ENCODE peak calls at places on chromosomes 1 and 21, in five cellular contexts. One of them, this sample, is unnamed.

GRCh38 chr1:235650341-235651169 is 971 bp upstream of the GNG4 start:
- DNase-seq in stimulated activated CD4-positive, alpha-beta T cell treated with anti-CD3 and anti-CD28 coated beads, Interleukin-4, amount 100 ng/mL, for 48 hours: no peak
- DNase-seq in HTR-8/SVneo: peak; percentile 38
- DNase-seq in RCC 7860: no peak
- DNase-seq in iPS-NIHi11: peak; percentile 85
- DNase-seq in this sample: no peak

GRCh38 chr1:110554871-110555801 is 36.2 kb upstream of the KCNA10 start:
- DNase-seq in stimulated activated CD4-positive, alpha-beta T cell treated with anti-CD3 and anti-CD28 coated beads, Interleukin-4, amount 100 ng/mL, for 48 hours: peak; percentile 49
- DNase-seq in HTR-8/SVneo: no peak
- DNase-seq in RCC 7860: no peak
- DNase-seq in iPS-NIHi11: peak; percentile 85
- DNase-seq in this sample: no peak

GRCh38 chr1:11893907-11894251 is 32.3 kb downstream of the KIAA2013 start:
- DNase-seq in stimulated activated CD4-positive, alpha-beta T cell treated with anti-CD3 and anti-CD28 coated beads, Interleukin-4, amount 100 ng/mL, for 48 hours: peak; percentile 50
- DNase-seq in HTR-8/SVneo: peak; percentile 73
- DNase-seq in RCC 7860: no peak
- DNase-seq in iPS-NIHi11: peak; percentile 90
- DNase-seq in this sample: peak; percentile 60

GRCh38 chr1:230930986-230931385 is 47.7 kb downstream of the TTC13 start:
- DNase-seq in stimulated activated CD4-positive, alpha-beta T cell treated with anti-CD3 and anti-CD28 coated beads, Interleukin-4, amount 100 ng/mL, for 48 hours: no peak
- DNase-seq in HTR-8/SVneo: no peak
- DNase-seq in RCC 7860: no peak
- DNase-seq in iPS-NIHi11: no peak
- DNase-seq in this sample: no peak

GRCh38 chr1:8905582-8906191 is 27.2 kb upstream of the ENO1 start:
- DNase-seq in stimulated activated CD4-positive, alpha-beta T cell treated with anti-CD3 and anti-CD28 coated beads, Interleukin-4, amount 100 ng/mL, for 48 hours: no peak
- DNase-seq in HTR-8/SVneo: no peak
- DNase-seq in RCC 7860: no peak
- DNase-seq in iPS-NIHi11: no peak
- DNase-seq in this sample: no peak

GRCh38 chr21:39348040-39348354 is 891 bp downstream of the HMGN1 start:
- DNase-seq in stimulated activated CD4-positive, alpha-beta T cell treated with anti-CD3 and anti-CD28 coated beads, Interleukin-4, amount 100 ng/mL, for 48 hours: no peak
- DNase-seq in HTR-8/SVneo: no peak
- DNase-seq in RCC 7860: no peak
- DNase-seq in iPS-NIHi11: no peak
- DNase-seq in this sample: no peak

GRCh38 chr1:160429125-160429551 is 28.8 kb downstream of the VANGL2 start:
- DNase-seq in stimulated activated CD4-positive, alpha-beta T cell treated with anti-CD3 and anti-CD28 coated beads, Interleukin-4, amount 100 ng/mL, for 48 hours: no peak
- DNase-seq in HTR-8/SVneo: no peak
- DNase-seq in RCC 7860: no peak
- DNase-seq in iPS-NIHi11: no peak
- DNase-seq in this sample: no peak

GRCh38 chr1:166479052-166479631 is 312.3 kb upstream of the FAM78B start:
- DNase-seq in stimulated activated CD4-positive, alpha-beta T cell treated with anti-CD3 and anti-CD28 coated beads, Interleukin-4, amount 100 ng/mL, for 48 hours: peak; percentile 35
- DNase-seq in HTR-8/SVneo: peak; percentile 12
- DNase-seq in RCC 7860: peak; percentile 20
- DNase-seq in iPS-NIHi11: peak; percentile 44
- DNase-seq in this sample: peak; percentile 47

GRCh38 chr1:62318756-62319544 is at the start of gene KANK4:
- DNase-seq in stimulated activated CD4-positive, alpha-beta T cell treated with anti-CD3 and anti-CD28 coated beads, Interleukin-4, amount 100 ng/mL, for 48 hours: no peak
- DNase-seq in HTR-8/SVneo: no peak
- DNase-seq in RCC 7860: no peak
- DNase-seq in iPS-NIHi11: peak; percentile 71
- DNase-seq in this sample: peak; percentile 8

GRCh38 chr1:84300991-84301758 is at the start of gene SAMD13:
- DNase-seq in stimulated activated CD4-positive, alpha-beta T cell treated with anti-CD3 and anti-CD28 coated beads, Interleukin-4, amount 100 ng/mL, for 48 hours: peak; percentile 3
- DNase-seq in HTR-8/SVneo: no peak
- DNase-seq in RCC 7860: no peak
- DNase-seq in iPS-NIHi11: peak; percentile 42
- DNase-seq in this sample: peak; percentile 79

GRCh38 chr1:222970711-222971110 is 155.9 kb downstream of the DISP1 start:
- DNase-seq in stimulated activated CD4-positive, alpha-beta T cell treated with anti-CD3 and anti-CD28 coated beads, Interleukin-4, amount 100 ng/mL, for 48 hours: no peak
- DNase-seq in HTR-8/SVneo: no peak
- DNase-seq in RCC 7860: no peak
- DNase-seq in iPS-NIHi11: no peak
- DNase-seq in this sample: no peak

GRCh38 chr1:75614455-75615379 is 3.8 kb upstream of the SLC44A5 start:
- DNase-seq in stimulated activated CD4-positive, alpha-beta T cell treated with anti-CD3 and anti-CD28 coated beads, Interleukin-4, amount 100 ng/mL, for 48 hours: peak; percentile 38
- DNase-seq in HTR-8/SVneo: no peak
- DNase-seq in RCC 7860: no peak
- DNase-seq in iPS-NIHi11: peak; percentile 76
- DNase-seq in this sample: no peak

GRCh38 chr1:180117764-180118116 is 36.9 kb upstream of the QSOX1 start:
- DNase-seq in stimulated activated CD4-positive, alpha-beta T cell treated with anti-CD3 and anti-CD28 coated beads, Interleukin-4, amount 100 ng/mL, for 48 hours: no peak
- DNase-seq in HTR-8/SVneo: peak; percentile 32
- DNase-seq in RCC 7860: no peak
- DNase-seq in iPS-NIHi11: no peak
- DNase-seq in this sample: peak; percentile 38

GRCh38 chr1:219581344-219581743 is 31.6 kb downstream of the ZC3H11B start:
- DNase-seq in stimulated activated CD4-positive, alpha-beta T cell treated with anti-CD3 and anti-CD28 coated beads, Interleukin-4, amount 100 ng/mL, for 48 hours: no peak
- DNase-seq in HTR-8/SVneo: no peak
- DNase-seq in RCC 7860: no peak
- DNase-seq in iPS-NIHi11: no peak
- DNase-seq in this sample: no peak

GRCh38 chr21:36744560-36745231 is 45.8 kb downstream of the SIM2 start:
- DNase-seq in stimulated activated CD4-positive, alpha-beta T cell treated with anti-CD3 and anti-CD28 coated beads, Interleukin-4, amount 100 ng/mL, for 48 hours: no peak
- DNase-seq in HTR-8/SVneo: no peak
- DNase-seq in RCC 7860: no peak
- DNase-seq in iPS-NIHi11: no peak
- DNase-seq in this sample: no peak

GRCh38 chr1:214548988-214549387 is 2.4 kb downstream of the PTPN14 start:
- DNase-seq in stimulated activated CD4-positive, alpha-beta T cell treated with anti-CD3 and anti-CD28 coated beads, Interleukin-4, amount 100 ng/mL, for 48 hours: no peak
- DNase-seq in HTR-8/SVneo: no peak
- DNase-seq in RCC 7860: peak; percentile 73
- DNase-seq in iPS-NIHi11: no peak
- DNase-seq in this sample: no peak

GRCh38 chr1:87104140-87104539 is 189.7 kb downstream of the HS2ST1 start:
- DNase-seq in stimulated activated CD4-positive, alpha-beta T cell treated with anti-CD3 and anti-CD28 coated beads, Interleukin-4, amount 100 ng/mL, for 48 hours: no peak
- DNase-seq in HTR-8/SVneo: no peak
- DNase-seq in RCC 7860: no peak
- DNase-seq in iPS-NIHi11: no peak
- DNase-seq in this sample: peak; percentile 6

GRCh38 chr1:214303538-214303937 is 22.6 kb downstream of the SMYD2 start:
- DNase-seq in stimulated activated CD4-positive, alpha-beta T cell treated with anti-CD3 and anti-CD28 coated beads, Interleukin-4, amount 100 ng/mL, for 48 hours: no peak
- DNase-seq in HTR-8/SVneo: no peak
- DNase-seq in RCC 7860: no peak
- DNase-seq in iPS-NIHi11: no peak
- DNase-seq in this sample: no peak

GRCh38 chr1:205169248-205169647 is 42.3 kb downstream of the DSTYK start:
- DNase-seq in stimulated activated CD4-positive, alpha-beta T cell treated with anti-CD3 and anti-CD28 coated beads, Interleukin-4, amount 100 ng/mL, for 48 hours: no peak
- DNase-seq in HTR-8/SVneo: no peak
- DNase-seq in RCC 7860: no peak
- DNase-seq in iPS-NIHi11: no peak
- DNase-seq in this sample: no peak

GRCh38 chr1:7526196-7526866 is 244.8 kb upstream of the VAMP3 start:
- DNase-seq in stimulated activated CD4-positive, alpha-beta T cell treated with anti-CD3 and anti-CD28 coated beads, Interleukin-4, amount 100 ng/mL, for 48 hours: no peak
- DNase-seq in HTR-8/SVneo: peak; percentile 38
- DNase-seq in RCC 7860: peak; percentile 71
- DNase-seq in iPS-NIHi11: no peak
- DNase-seq in this sample: peak; percentile 26

GRCh38 chr21:17779486-17779885 is 39.7 kb downstream of the C21orf91 start:
- DNase-seq in stimulated activated CD4-positive, alpha-beta T cell treated with anti-CD3 and anti-CD28 coated beads, Interleukin-4, amount 100 ng/mL, for 48 hours: no peak
- DNase-seq in HTR-8/SVneo: no peak
- DNase-seq in RCC 7860: no peak
- DNase-seq in iPS-NIHi11: no peak
- DNase-seq in this sample: no peak

GRCh38 chr1:154741327-154741726 is 128.8 kb downstream of the KCNN3 start:
- DNase-seq in stimulated activated CD4-positive, alpha-beta T cell treated with anti-CD3 and anti-CD28 coated beads, Interleukin-4, amount 100 ng/mL, for 48 hours: no peak
- DNase-seq in HTR-8/SVneo: no peak
- DNase-seq in RCC 7860: no peak
- DNase-seq in iPS-NIHi11: no peak
- DNase-seq in this sample: no peak

GRCh38 chr1:162111572-162111971 is 42.1 kb downstream of the NOS1AP start:
- DNase-seq in stimulated activated CD4-positive, alpha-beta T cell treated with anti-CD3 and anti-CD28 coated beads, Interleukin-4, amount 100 ng/mL, for 48 hours: no peak
- DNase-seq in HTR-8/SVneo: no peak
- DNase-seq in RCC 7860: no peak
- DNase-seq in iPS-NIHi11: no peak
- DNase-seq in this sample: no peak

GRCh38 chr1:40160806-40161124 is 422 bp upstream of the RLF start:
- DNase-seq in stimulated activated CD4-positive, alpha-beta T cell treated with anti-CD3 and anti-CD28 coated beads, Interleukin-4, amount 100 ng/mL, for 48 hours: no peak
- DNase-seq in HTR-8/SVneo: no peak
- DNase-seq in RCC 7860: no peak
- DNase-seq in iPS-NIHi11: no peak
- DNase-seq in this sample: no peak

GRCh38 chr1:87983841-87984240 is 655.2 kb downstream of the LMO4 start:
- DNase-seq in stimulated activated CD4-positive, alpha-beta T cell treated with anti-CD3 and anti-CD28 coated beads, Interleukin-4, amount 100 ng/mL, for 48 hours: no peak
- DNase-seq in HTR-8/SVneo: no peak
- DNase-seq in RCC 7860: no peak
- DNase-seq in iPS-NIHi11: no peak
- DNase-seq in this sample: no peak

GRCh38 chr1:108570128-108570527 is 10.2 kb downstream of the EEIG2 start:
- DNase-seq in stimulated activated CD4-positive, alpha-beta T cell treated with anti-CD3 and anti-CD28 coated beads, Interleukin-4, amount 100 ng/mL, for 48 hours: no peak
- DNase-seq in HTR-8/SVneo: no peak
- DNase-seq in RCC 7860: no peak
- DNase-seq in iPS-NIHi11: peak; percentile 65
- DNase-seq in this sample: peak; percentile 33

GRCh38 chr21:29155118-29155932 is 24.9 kb downstream of the MAP3K7CL start:
- DNase-seq in stimulated activated CD4-positive, alpha-beta T cell treated with anti-CD3 and anti-CD28 coated beads, Interleukin-4, amount 100 ng/mL, for 48 hours: no peak
- DNase-seq in HTR-8/SVneo: no peak
- DNase-seq in RCC 7860: no peak
- DNase-seq in iPS-NIHi11: no peak
- DNase-seq in this sample: no peak

GRCh38 chr1:68046885-68047658 is 3.4 kb downstream of the DIRAS3 start:
- DNase-seq in stimulated activated CD4-positive, alpha-beta T cell treated with anti-CD3 and anti-CD28 coated beads, Interleukin-4, amount 100 ng/mL, for 48 hours: no peak
- DNase-seq in HTR-8/SVneo: no peak
- DNase-seq in RCC 7860: no peak
- DNase-seq in iPS-NIHi11: no peak
- DNase-seq in this sample: peak; percentile 2

This sample was measured in LoVo.